ENCODE peak calls at places on chromosomes 2 and 18, in five cellular contexts. One of them, this sample, is unnamed.

GRCh38 chr2:10498525-10499274 is 50.6 kb upstream of the ODC1 start:
- DNase-seq in H1: no peak
- DNase-seq in neuronal stem cell: no peak
- DNase-seq in IMR-90: no peak
- DNase-seq in H9: no peak
- DNase-seq in this sample: no peak

GRCh38 chr2:32330136-32330535 is 26.7 kb upstream of the BIRC6 start:
- DNase-seq in IMR-90: peak
- DNase-seq in H1: no peak
- DNase-seq in H9: no peak
- DNase-seq in neuronal stem cell: no peak
- DNase-seq in this sample: no peak

GRCh38 chr2:17736989-17737388 is 16.6 kb downstream of the SMC6 start:
- DNase-seq in IMR-90: peak
- DNase-seq in H1: no peak
- DNase-seq in neuronal stem cell: no peak
- DNase-seq in H9: no peak
- DNase-seq in this sample: no peak

GRCh38 chr2:47688561-47688960 is 94.4 kb upstream of the MSH6 start:
- DNase-seq in IMR-90: no peak
- DNase-seq in H1: no peak
- DNase-seq in neuronal stem cell: no peak
- DNase-seq in H9: no peak
- DNase-seq in this sample: no peak

GRCh38 chr18:54608008-54608642 is 17.1 kb downstream of the DYNAP start:
- DNase-seq in H1: no peak
- DNase-seq in H9: no peak
- DNase-seq in IMR-90: peak
- DNase-seq in neuronal stem cell: no peak
- DNase-seq in this sample: peak

GRCh38 chr2:2809771-2810170 is 478.7 kb upstream of the MYT1L start:
- DNase-seq in neuronal stem cell: no peak
- DNase-seq in H9: no peak
- DNase-seq in IMR-90: no peak
- DNase-seq in H1: no peak
- DNase-seq in this sample: no peak

GRCh38 chr2:28621172-28622100 is 125.6 kb downstream of the PLB1 start:
- DNase-seq in IMR-90: peak
- DNase-seq in H9: peak
- DNase-seq in neuronal stem cell: peak
- DNase-seq in H1: no peak
- DNase-seq in this sample: peak

GRCh38 chr2:203908344-203909185 is 28.0 kb upstream of the ICOS start:
- DNase-seq in IMR-90: no peak
- DNase-seq in neuronal stem cell: no peak
- DNase-seq in H1: no peak
- DNase-seq in H9: no peak
- DNase-seq in this sample: no peak

GRCh38 chr2:8009010-8009597 is 672.8 kb upstream of the ID2 start:
- DNase-seq in H1: no peak
- DNase-seq in neuronal stem cell: no peak
- DNase-seq in IMR-90: peak
- DNase-seq in H9: no peak
- DNase-seq in this sample: peak

GRCh38 chr2:59594671-59595222 is 958.7 kb downstream of the BCL11A start:
- DNase-seq in H1: no peak
- DNase-seq in IMR-90: no peak
- DNase-seq in H9: no peak
- DNase-seq in neuronal stem cell: no peak
- DNase-seq in this sample: no peak

GRCh38 chr2:64202206-64202864 is 58.1 kb upstream of the PELI1 start:
- DNase-seq in H9: no peak
- DNase-seq in neuronal stem cell: no peak
- DNase-seq in IMR-90: peak
- DNase-seq in H1: no peak
- DNase-seq in this sample: peak

GRCh38 chr18:24947521-24948305 is 404.3 kb downstream of the ZNF521 start:
- DNase-seq in neuronal stem cell: no peak
- DNase-seq in H1: no peak
- DNase-seq in H9: no peak
- DNase-seq in IMR-90: no peak
- DNase-seq in this sample: no peak

GRCh38 chr2:152468832-152469692 is 134.1 kb downstream of the FMNL2 start:
- DNase-seq in IMR-90: peak
- DNase-seq in H1: no peak
- DNase-seq in H9: no peak
- DNase-seq in neuronal stem cell: no peak
- DNase-seq in this sample: no peak

GRCh38 chr2:34486945-34487344 is 887.8 kb upstream of the FAM98A start:
- DNase-seq in H1: no peak
- DNase-seq in IMR-90: no peak
- DNase-seq in H9: no peak
- DNase-seq in neuronal stem cell: no peak
- DNase-seq in this sample: no peak

GRCh38 chr2:23596316-23596885 is 211.4 kb downstream of the KLHL29 start:
- DNase-seq in H1: no peak
- DNase-seq in H9: no peak
- DNase-seq in neuronal stem cell: no peak
- DNase-seq in IMR-90: peak
- DNase-seq in this sample: peak

GRCh38 chr18:35753306-35753910 is 171.9 kb downstream of the GALNT1 start:
- DNase-seq in H9: no peak
- DNase-seq in neuronal stem cell: no peak
- DNase-seq in H1: no peak
- DNase-seq in IMR-90: no peak
- DNase-seq in this sample: no peak

DNA sequence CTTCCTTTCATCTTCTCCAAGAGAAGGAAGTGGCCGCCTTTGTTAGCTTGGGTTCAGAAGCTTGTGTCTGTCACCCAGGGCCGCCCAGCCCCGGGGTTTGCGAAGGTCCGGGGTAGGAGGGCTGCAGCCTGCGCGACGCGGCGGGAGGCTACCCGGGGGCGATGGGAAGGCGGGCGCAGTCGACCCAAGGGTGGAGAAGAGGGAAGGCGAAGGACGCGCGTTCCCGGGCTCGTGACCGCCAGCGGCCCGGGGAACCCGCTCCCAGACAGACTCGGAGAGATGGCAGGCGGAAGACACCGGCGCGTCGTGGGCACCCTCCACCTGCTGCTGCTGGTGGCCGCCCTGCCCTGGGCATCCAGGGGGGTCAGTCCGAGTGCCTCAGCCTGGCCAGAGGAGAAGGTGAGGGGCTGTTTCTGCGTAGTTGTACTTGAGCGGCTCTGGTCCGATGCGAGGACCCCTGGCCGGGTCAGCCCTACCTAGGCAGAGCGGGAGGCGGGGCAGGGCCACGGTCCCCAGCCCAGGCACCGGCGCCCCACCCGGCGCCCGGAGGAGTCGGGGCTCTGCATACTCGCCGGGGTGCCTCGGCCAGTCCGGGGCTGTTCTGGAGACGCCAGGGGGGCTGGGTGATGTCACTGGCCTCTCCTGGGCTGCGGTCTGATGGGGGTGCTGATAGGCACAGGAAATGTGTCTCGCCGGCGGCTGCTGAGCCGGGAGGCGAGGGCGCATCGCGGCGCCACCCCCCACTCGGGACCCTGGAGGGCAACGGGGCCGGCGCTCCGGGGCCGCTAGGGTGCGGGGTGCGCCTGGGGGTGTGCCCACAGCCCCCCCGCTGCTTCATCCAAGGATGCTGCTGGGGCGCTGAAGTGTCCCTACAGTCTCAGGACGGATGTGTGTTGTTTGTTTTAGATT is at the start of gene QPCT:
- DNase-seq in H1: no peak
- DNase-seq in neuronal stem cell: no peak
- DNase-seq in IMR-90: peak
- DNase-seq in H9: no peak
- DNase-seq in this sample: peak
- H3K18ac ChIP-seq in H1: no peak
- H3K18ac ChIP-seq in neuronal stem cell: peak
- H3K18ac ChIP-seq in IMR-90: no peak
- H3K18ac ChIP-seq in H9: no peak
- H3K18ac ChIP-seq in this sample: peak

GRCh38 chr2:116988303-116988702 is 826.2 kb upstream of the DDX18 start:
- DNase-seq in neuronal stem cell: no peak
- DNase-seq in H1: no peak
- DNase-seq in H9: no peak
- DNase-seq in IMR-90: no peak
- DNase-seq in this sample: peak

DNA sequence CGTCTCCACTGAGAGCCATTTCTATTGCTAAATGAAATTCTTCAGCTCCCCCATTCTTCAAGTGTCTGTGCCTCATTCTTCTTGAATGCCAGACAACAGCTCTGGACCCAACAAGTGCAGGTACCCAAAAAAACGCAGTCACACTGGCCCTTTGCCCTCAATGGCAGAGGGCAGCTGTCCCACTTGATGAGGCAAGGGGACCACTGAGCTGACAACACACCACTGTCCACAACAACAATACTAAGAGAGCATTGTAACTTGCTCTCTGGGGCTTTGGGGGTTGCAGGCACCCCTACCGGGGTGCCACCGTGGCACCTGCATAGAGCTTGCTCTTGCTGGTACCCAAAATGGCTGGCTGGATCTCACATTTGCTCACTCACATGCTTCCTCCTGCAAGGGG is 827.0 kb upstream of the DDX18 start:
- DNase-seq in H9: no peak
- DNase-seq in IMR-90: no peak
- DNase-seq in H1: no peak
- DNase-seq in neuronal stem cell: no peak
- DNase-seq in this sample: no peak
- H2BK15ac ChIP-seq in H9: no peak
- H2BK15ac ChIP-seq in IMR-90: no peak
- H2BK15ac ChIP-seq in H1: no peak
- H2BK15ac ChIP-seq in neuronal stem cell: no peak
- H2BK15ac ChIP-seq in this sample: no peak

GRCh38 chr2:100266126-100266525 is 56.2 kb downstream of the LONRF2 start:
- DNase-seq in H1: no peak
- DNase-seq in neuronal stem cell: no peak
- DNase-seq in H9: no peak
- DNase-seq in IMR-90: no peak
- DNase-seq in this sample: no peak
- H3K14ac ChIP-seq in H1: no peak
- H3K14ac ChIP-seq in neuronal stem cell: no peak
- H3K14ac ChIP-seq in H9: no peak
- H3K14ac ChIP-seq in IMR-90: no peak
- H3K14ac ChIP-seq in this sample: no peak

GRCh38 chr18:44178476-44178875 is 502.2 kb upstream of the SETBP1 start:
- DNase-seq in neuronal stem cell: no peak
- DNase-seq in H9: no peak
- DNase-seq in IMR-90: no peak
- DNase-seq in H1: no peak
- DNase-seq in this sample: no peak
- H3K18ac ChIP-seq in neuronal stem cell: no peak
- H3K18ac ChIP-seq in H9: no peak
- H3K18ac ChIP-seq in IMR-90: no peak
- H3K18ac ChIP-seq in H1: no peak
- H3K18ac ChIP-seq in this sample: no peak

DNA sequence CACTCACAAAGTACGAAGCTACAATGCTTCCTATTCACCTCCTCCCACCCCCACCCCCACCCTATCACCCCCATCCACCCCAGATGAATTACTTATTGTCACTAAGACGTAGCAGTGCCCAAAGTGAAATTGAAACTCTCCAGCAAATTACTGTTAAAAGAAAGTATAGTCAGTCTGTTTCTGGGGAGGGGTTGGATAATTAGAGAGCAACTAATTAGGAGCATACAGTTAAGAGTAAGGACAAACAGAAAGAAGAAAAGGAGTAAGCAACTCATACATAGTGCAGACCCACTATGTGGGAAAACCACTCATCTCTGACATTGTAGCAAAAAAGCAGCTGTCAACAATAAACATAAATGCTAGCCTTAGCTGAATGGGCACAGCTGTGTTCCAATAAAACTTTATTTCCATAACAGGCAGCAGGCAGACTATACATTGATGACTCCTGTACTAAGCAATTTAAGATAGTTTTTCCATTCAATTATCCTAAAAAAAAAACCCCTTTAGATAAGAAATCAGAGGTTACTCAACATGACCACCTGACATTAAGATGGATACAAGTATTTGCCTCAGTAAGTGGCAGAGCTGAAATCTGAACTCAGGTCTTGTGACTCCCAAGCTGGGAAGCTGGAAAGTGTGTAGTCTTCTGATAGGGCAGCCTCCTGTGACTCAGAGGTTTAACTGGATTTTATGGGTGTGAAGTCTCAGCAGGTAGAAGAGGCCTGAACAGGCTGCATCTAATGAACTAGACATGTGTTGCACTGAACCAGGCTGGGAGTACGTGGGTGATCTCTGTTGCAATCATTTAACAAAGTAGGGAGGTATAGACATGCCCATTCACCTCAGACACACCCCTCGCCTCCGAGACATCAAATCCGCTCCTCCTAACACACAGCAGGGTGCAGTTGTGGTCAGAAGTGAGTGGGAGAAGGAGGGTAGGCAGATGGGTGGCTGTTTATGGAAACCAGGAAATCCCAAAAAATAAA is 171.8 kb upstream of the KLF7 start:
- DNase-seq in H1: no peak
- DNase-seq in H9: no peak
- DNase-seq in IMR-90: peak
- DNase-seq in neuronal stem cell: no peak
- DNase-seq in this sample: peak
- H2BK15ac ChIP-seq in H1: no peak
- H2BK15ac ChIP-seq in H9: no peak
- H2BK15ac ChIP-seq in IMR-90: peak
- H2BK15ac ChIP-seq in neuronal stem cell: no peak
- H2BK15ac ChIP-seq in this sample: peak

GRCh38 chr2:236748385-236748784 is 178.8 kb downstream of the ACKR3 start:
- DNase-seq in IMR-90: no peak
- DNase-seq in H1: no peak
- DNase-seq in neuronal stem cell: no peak
- DNase-seq in H9: no peak
- DNase-seq in this sample: no peak
- H3K14ac ChIP-seq in IMR-90: no peak
- H3K14ac ChIP-seq in H1: no peak
- H3K14ac ChIP-seq in neuronal stem cell: peak
- H3K14ac ChIP-seq in H9: no peak
- H3K14ac ChIP-seq in this sample: no peak

This sample was measured in mesenchymal stem cell.